ENCODE peak calls at places on chromosomes 12 and 14, in five cellular contexts. G is tibial artery; W is K562; T is CD8-positive, alpha-beta T cell; D is fibroblast of lung. N is an unnamed sample.

GRCh38 chr12:59181378-59181777 is 261.1 kb upstream of the LRIG3 start:
- DNase-seq in G (no peak), W (no peak), T (no peak), D (no peak), N (no peak)

GRCh38 chr12:61758661-61759060 is 501.5 kb upstream of the USP15 start:
- DNase-seq in G (no peak), W (no peak), T (no peak), D (no peak), N (no peak)

GRCh38 chr14:21092147-21093011 is 6.1 kb downstream of the ZNF219 start:
- DNase-seq in G (peak; percentile 89), W (peak; percentile 72), T (peak; percentile 88), D (peak; percentile 70), N (peak; percentile 92)

GRCh38 chr12:108298761-108299275 is 40.3 kb downstream of the CMKLR1 start:
- DNase-seq in G (no peak), W (no peak), T (no peak), D (no peak), N (no peak)

GRCh38 chr12:11822071-11822818 is 172.8 kb downstream of the ETV6 start:
- DNase-seq in G (no peak), W (no peak), T (peak; percentile 26), D (peak; percentile 25), N (peak; percentile 29)

GRCh38 chr14:34615507-34615906 is 14.4 kb downstream of the SNX6 start:
- DNase-seq in G (no peak), W (no peak), T (no peak), D (no peak), N (no peak)

GRCh38 chr12:108854453-108855283 is 2.7 kb downstream of the SSH1 start:
- DNase-seq in G (peak; percentile 85), W (no peak), T (no peak), D (peak; percentile 99), N (no peak)

GRCh38 chr12:69623970-69624369 is 13.3 kb upstream of the LRRC10 start:
- DNase-seq in G (no peak), W (peak; percentile 72), T (no peak), D (no peak), N (no peak)

DNA sequence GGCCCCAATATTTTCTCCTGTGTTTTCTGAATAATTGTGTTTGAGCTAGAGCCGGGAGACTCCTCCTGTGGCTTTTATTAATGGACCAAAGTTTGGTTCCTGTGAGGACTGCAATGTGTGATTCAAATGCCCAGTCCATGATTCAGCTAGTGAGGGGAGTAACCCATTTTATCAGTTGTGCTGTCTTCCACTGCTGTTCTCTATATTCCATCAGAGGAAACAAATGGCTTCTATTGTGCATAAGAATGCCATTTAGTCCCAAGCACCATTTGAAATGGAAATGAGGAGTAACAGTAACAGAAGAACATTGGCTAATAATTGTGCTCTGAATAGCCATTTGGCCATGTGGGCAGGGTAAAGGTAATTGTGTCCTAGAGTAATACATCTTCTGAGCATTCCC is 642.7 kb downstream of the DIO2 start:
- DNase-seq in G (no peak), W (no peak), T (no peak), D (no peak), N (no peak)
- H3K9me3 ChIP-seq in G (no peaks in the 10 kb centered on the region), W (no peaks in the 10 kb centered on the region), T (no peaks in the 10 kb centered on the region), D (no peaks in the 10 kb centered on the region), N (no peaks in the 10 kb centered on the region)

GRCh38 chr14:46651526-46652144 is at the start of gene RPL10L:
- DNase-seq in G (no peak), W (peak; percentile 10), T (no peak), D (no peak), N (no peak)
- TF ChIP-seq CTCF in G (no peak), W (no peak), T (no peak), D (no peak), N (no peak)

GRCh38 chr12:32047357-32047828 is 59.3 kb upstream of the BICD1 start:
- DNase-seq in G (no peak), W (peak; percentile 27), T (no peak), D (no peak), N (no peak)
- H3K9me3 ChIP-seq in G (peaks cover 3% of the 10 kb centered on the region), W (peaks cover 31% of the 10 kb centered on the region), T (peaks cover 15% of the 10 kb centered on the region), D (no peaks in the 10 kb centered on the region), N (peaks cover 19% of the 10 kb centered on the region)

GRCh38 chr12:57584050-57584449 is 6.9 kb upstream of the PIP4K2C start:
- DNase-seq in G (no peak), W (no peak), T (no peak), D (no peak), N (no peak)
- TF ChIP-seq CTCF in G (no peak), W (no peak), T (no peak), D (no peak), N (no peak)

DNA sequence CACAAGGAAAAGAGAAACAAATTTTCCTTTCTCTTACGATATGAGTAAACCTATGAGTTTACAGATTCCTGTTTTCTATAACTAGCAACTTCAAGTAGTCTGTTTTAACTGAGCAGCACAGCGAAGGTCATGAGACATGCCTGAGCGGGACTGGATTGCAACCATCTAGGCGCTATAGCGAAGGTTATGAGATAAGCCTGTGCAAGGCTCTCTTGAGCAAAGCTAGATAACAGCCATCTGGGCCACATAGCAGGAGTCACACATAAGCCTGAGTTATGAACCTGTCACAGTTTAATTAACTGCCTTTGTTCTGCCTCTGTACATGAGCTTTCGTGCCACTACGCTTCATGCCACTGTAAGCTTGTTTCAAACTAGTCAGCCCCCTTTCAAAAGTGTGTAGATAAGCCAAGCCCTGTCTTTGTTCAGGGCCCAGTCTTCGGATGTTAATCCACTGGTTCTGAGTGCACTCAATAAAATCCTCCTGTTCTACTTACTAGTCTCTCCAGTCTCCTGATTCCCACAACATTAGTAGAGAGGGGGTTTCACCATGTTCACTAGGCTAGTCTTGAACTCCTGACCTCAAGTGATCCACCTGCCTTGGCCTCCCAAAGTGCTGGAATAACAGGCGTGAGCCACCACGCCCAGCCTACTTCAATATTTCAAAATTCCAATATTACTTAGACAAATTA is 47.1 kb downstream of the SEC23A start:
- DNase-seq in G (no peak), W (no peak), T (no peak), D (peak; percentile 9), N (no peak)
- H3K9me3 ChIP-seq in G (peaks cover 4% of the 10 kb centered on the region), W (peaks cover 4% of the 10 kb centered on the region), T (peaks cover 8% of the 10 kb centered on the region), D (peaks cover 3% of the 10 kb centered on the region), N (peaks cover 29% of the 10 kb centered on the region)